ENCODE peak calls at places on chromosomes 16 and 17, in seven cellular contexts. H is tibial nerve, L is thyroid gland, B is Peyer's patch, O is cardiac muscle cell, C is endodermal cell, Q is GM23338. G is an unnamed sample.

GRCh38 chr16:76943936-76944335 is 247.1 kb upstream of the MON1B start:
- DNase-seq in H (no peak), L (no peak), B (no peak), O (peak; percentile 38), C (no peak), Q (no peak), G (no peak)

GRCh38 chr16:3472878-3473595 is 22.3 kb downstream of the C16orf90 start:
- DNase-seq in H (no peak), L (no peak), B (no peak), O (no peak), C (no peak), Q (no peak), G (no peak)

GRCh38 chr17:4789701-4789950 is 862 bp downstream of the GLTPD2 start:
- DNase-seq in H (no peak), L (no peak), B (no peak), O (no peak), C (no peak), Q (peak; percentile 64), G (no peak)

GRCh38 chr17:58520843-58521430 is 6.5 kb upstream of the MTMR4 start:
- DNase-seq in H (no peak), L (no peak), B (no peak), O (peak; percentile 43), C (peak; percentile 90), Q (peak; percentile 83), G (no peak)

GRCh38 chr16:52383640-52384292 is 163.2 kb downstream of the TOX3 start:
- DNase-seq in H (no peak), L (no peak), B (no peak), O (peak; percentile 9), C (no peak), Q (no peak), G (no peak)

GRCh38 chr16:47392114-47392513 is 68.7 kb downstream of the ITFG1 start:
- DNase-seq in H (no peak), L (no peak), B (no peak), O (peak; percentile 26), C (no peak), Q (no peak), G (no peak)

GRCh38 chr16:14514967-14515366 is 115.1 kb downstream of the PARN start:
- DNase-seq in H (no peak), L (no peak), B (no peak), O (no peak), C (no peak), Q (no peak), G (no peak)

GRCh38 chr17:17300624-17301568 is 2.3 kb upstream of the NT5M start:
- DNase-seq in H (no peak), L (peak; percentile 53), B (peak; percentile 37), O (peak; percentile 62), C (peak; percentile 99), Q (peak; percentile 97), G (peak; percentile 52)

GRCh38 chr16:67190448-67191399 is 788 bp upstream of the EXOC3L1 start:
- DNase-seq in H (no peak), L (no peak), B (no peak), O (peak; percentile 37), C (no peak), Q (no peak), G (no peak)

GRCh38 chr16:35214840-35215239 is 1755.4 kb downstream of the TP53TG3F start:
- DNase-seq in H (no peak), L (no peak), B (no peak), O (no peak), C (no peak), Q (no peak), G (no peak)
- H3K27ac ChIP-seq in H (no peak overlapping the region), L (no peak overlapping the region), B (no peak overlapping the region), O (no peak overlapping the region), C (no peak overlapping the region), Q (no peak overlapping the region), G (no peak overlapping the region)

GRCh38 chr17:57262557-57262956 is 6.2 kb downstream of the MSI2 start:
- DNase-seq in H (no peak), L (no peak), B (no peak), O (no peak), C (peak; percentile 3), Q (no peak), G (no peak)
- H3K36me3 ChIP-seq in H (no peaks in the 10 kb centered on the region), L (peaks cover 18% of the 10 kb centered on the region), B (no peaks in the 10 kb centered on the region), O (peaks cover 23% of the 10 kb centered on the region), C (peaks cover 74% of the 10 kb centered on the region), Q (peaks cover 31% of the 10 kb centered on the region), G (peaks cover 45% of the 10 kb centered on the region)

GRCh38 chr16:84225571-84225970 is 14.2 kb downstream of the KCNG4 start:
- DNase-seq in H (no peak), L (no peak), B (no peak), O (no peak), C (no peak), Q (no peak), G (no peak)
- H3K27me3 ChIP-seq in H (no peaks in the 10 kb centered on the region), L (no peaks in the 10 kb centered on the region), B (no peaks in the 10 kb centered on the region), O (no peaks in the 10 kb centered on the region), C (no peaks in the 10 kb centered on the region), Q (no peaks in the 10 kb centered on the region), G (no peaks in the 10 kb centered on the region)

GRCh38 chr16:85327731-85328664 is 215.7 kb upstream of the CIBAR2 start:
- DNase-seq in H (no peak), L (peak; percentile 69), B (no peak), O (peak; percentile 68), C (peak; percentile 98), Q (peak; percentile 99), G (no peak)
- H3K27ac ChIP-seq in H (no peak overlapping the region), L (peak overlapping the region; percentile 2), B (no peak overlapping the region), O (peak overlapping the region; percentile 89), C (peak overlapping the region; percentile 99), Q (peak overlapping the region; percentile 84), G (no peak overlapping the region)

G was measured in lower lobe of right lung.